ENCODE peak calls at places on chromosomes 16 and 17, in seven cellular contexts. One of them, this sample, is unnamed.

GRCh38 chr17:40516581-40517285 is 15.3 kb upstream of the TNS4 start:
- DNase-seq in astrocyte of the spinal cord: peak
- DNase-seq in B cell: peak
- DNase-seq in tibial nerve: no peak
- DNase-seq in GM23338: no peak
- DNase-seq in heart right ventricle: no peak
- DNase-seq in fibroblast of pulmonary artery: no peak
- DNase-seq in this sample: peak

GRCh38 chr16:27822529-27823437 is 240.7 kb downstream of the GSG1L start:
- DNase-seq in astrocyte of the spinal cord: no peak
- DNase-seq in B cell: no peak
- DNase-seq in tibial nerve: no peak
- DNase-seq in GM23338: no peak
- DNase-seq in heart right ventricle: no peak
- DNase-seq in fibroblast of pulmonary artery: no peak
- DNase-seq in this sample: no peak

GRCh38 chr17:61378658-61379456 is 20.8 kb upstream of the TBX2 start:
- DNase-seq in astrocyte of the spinal cord: no peak
- DNase-seq in B cell: no peak
- DNase-seq in tibial nerve: no peak
- DNase-seq in GM23338: no peak
- DNase-seq in heart right ventricle: no peak
- DNase-seq in fibroblast of pulmonary artery: no peak
- DNase-seq in this sample: no peak

GRCh38 chr16:88927010-88927409 is 50.0 kb downstream of the CBFA2T3 start:
- DNase-seq in astrocyte of the spinal cord: no peak
- DNase-seq in B cell: no peak
- DNase-seq in tibial nerve: no peak
- DNase-seq in GM23338: no peak
- DNase-seq in heart right ventricle: no peak
- DNase-seq in fibroblast of pulmonary artery: no peak
- DNase-seq in this sample: no peak

GRCh38 chr17:77036841-77037381 is 103.9 kb upstream of the SEC14L1 start:
- DNase-seq in astrocyte of the spinal cord: peak
- DNase-seq in B cell: no peak
- DNase-seq in tibial nerve: no peak
- DNase-seq in GM23338: no peak
- DNase-seq in heart right ventricle: no peak
- DNase-seq in fibroblast of pulmonary artery: peak
- DNase-seq in this sample: peak

GRCh38 chr17:66260265-66260664 is 31.1 kb upstream of the APOH start:
- DNase-seq in astrocyte of the spinal cord: no peak
- DNase-seq in B cell: no peak
- DNase-seq in tibial nerve: no peak
- DNase-seq in GM23338: no peak
- DNase-seq in heart right ventricle: no peak
- DNase-seq in fibroblast of pulmonary artery: no peak
- DNase-seq in this sample: no peak

GRCh38 chr16:69514366-69514765 is 51.4 kb upstream of the NFAT5 start:
- DNase-seq in astrocyte of the spinal cord: no peak
- DNase-seq in B cell: no peak
- DNase-seq in tibial nerve: no peak
- DNase-seq in GM23338: no peak
- DNase-seq in heart right ventricle: no peak
- DNase-seq in fibroblast of pulmonary artery: no peak
- DNase-seq in this sample: no peak

GRCh38 chr17:68906638-68907037 is 48.6 kb downstream of the ABCA8 start:
- DNase-seq in astrocyte of the spinal cord: peak
- DNase-seq in B cell: no peak
- DNase-seq in tibial nerve: no peak
- DNase-seq in GM23338: peak
- DNase-seq in heart right ventricle: no peak
- DNase-seq in fibroblast of pulmonary artery: peak
- DNase-seq in this sample: no peak

GRCh38 chr16:27174007-27174406 is 29.3 kb upstream of the KDM8 start:
- DNase-seq in astrocyte of the spinal cord: no peak
- DNase-seq in B cell: peak
- DNase-seq in tibial nerve: no peak
- DNase-seq in GM23338: no peak
- DNase-seq in heart right ventricle: no peak
- DNase-seq in fibroblast of pulmonary artery: no peak
- DNase-seq in this sample: no peak

GRCh38 chr17:32249475-32249874 is 16.2 kb upstream of the RHBDL3 start:
- DNase-seq in astrocyte of the spinal cord: no peak
- DNase-seq in B cell: no peak
- DNase-seq in tibial nerve: no peak
- DNase-seq in GM23338: no peak
- DNase-seq in heart right ventricle: no peak
- DNase-seq in fibroblast of pulmonary artery: no peak
- DNase-seq in this sample: no peak

DNA sequence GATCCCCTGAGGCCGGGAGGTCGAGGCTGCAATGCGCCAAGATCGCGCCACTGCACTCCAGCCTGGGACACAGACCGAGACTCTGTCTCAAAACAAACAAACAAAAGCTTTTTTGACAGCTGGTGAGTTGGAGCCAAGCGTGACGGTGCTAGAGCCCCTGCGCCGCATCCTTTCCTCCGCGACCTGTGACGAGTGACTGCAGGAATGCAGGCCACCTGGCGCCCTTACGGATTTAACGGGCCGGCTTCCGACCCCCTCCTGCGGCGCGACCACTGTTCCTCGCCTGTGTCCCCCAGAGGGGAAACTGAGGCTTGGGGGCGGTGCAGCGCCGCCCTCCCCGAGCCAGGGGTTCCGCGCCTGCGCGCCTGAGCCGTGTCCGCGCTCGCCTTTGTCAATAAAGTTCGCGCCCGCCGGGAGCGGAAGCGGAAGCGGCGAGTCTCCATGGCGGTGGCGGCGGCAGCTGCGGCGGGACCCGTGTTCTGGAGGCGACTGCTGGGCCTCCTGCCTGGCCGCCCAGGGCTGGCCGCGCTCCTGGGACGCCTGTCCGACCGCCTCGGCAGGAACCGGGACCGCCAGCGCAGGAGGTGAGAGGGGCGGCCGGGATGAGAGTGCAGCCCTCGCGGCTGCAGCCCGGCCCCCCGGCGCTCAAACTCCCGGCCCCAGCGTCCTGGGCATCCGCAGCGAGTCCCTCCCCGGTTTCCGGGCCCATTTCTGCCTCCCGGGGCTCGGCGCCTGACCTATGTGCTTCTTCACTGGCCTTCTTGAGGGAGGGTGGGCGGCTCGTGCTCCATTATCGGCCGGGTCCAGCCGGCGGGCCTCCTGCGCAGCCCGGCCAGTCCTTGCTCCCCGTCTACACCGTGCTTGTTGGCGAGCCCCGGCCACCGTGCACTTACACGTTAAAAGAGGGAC is at the start of gene PGS1:
- DNase-seq in astrocyte of the spinal cord: peak
- DNase-seq in B cell: peak
- DNase-seq in tibial nerve: peak
- DNase-seq in GM23338: peak
- DNase-seq in heart right ventricle: peak
- DNase-seq in fibroblast of pulmonary artery: peak
- DNase-seq in this sample: peak
- TF ChIP-seq CTCF in astrocyte of the spinal cord: no peak
- TF ChIP-seq CTCF in B cell: no peak
- TF ChIP-seq CTCF in tibial nerve: no peak
- TF ChIP-seq CTCF in GM23338: peak
- TF ChIP-seq CTCF in heart right ventricle: no peak
- TF ChIP-seq CTCF in fibroblast of pulmonary artery: no peak
- TF ChIP-seq CTCF in this sample: no peak

DNA sequence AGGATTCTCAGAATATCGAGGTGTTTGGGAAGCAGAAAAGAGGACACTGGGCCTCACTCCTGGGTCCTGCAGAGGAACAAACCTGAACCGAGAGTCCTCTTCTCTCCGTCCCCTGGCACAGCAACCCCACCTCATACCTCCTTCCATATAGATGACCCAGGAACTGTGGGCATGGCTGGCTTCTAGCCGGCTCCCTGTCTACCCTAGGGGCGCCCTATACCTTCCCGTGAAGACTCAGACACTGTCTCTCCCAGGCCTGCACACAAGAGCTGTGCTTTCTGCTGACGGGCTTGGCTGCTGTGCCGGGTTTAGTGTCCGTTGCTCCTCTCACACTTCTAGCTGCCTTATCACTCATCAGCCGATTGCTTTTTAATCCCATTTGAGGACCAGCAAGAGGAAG is 46.5 kb upstream of the CRISPLD2 start:
- DNase-seq in astrocyte of the spinal cord: no peak
- DNase-seq in B cell: no peak
- DNase-seq in tibial nerve: no peak
- DNase-seq in GM23338: no peak
- DNase-seq in heart right ventricle: no peak
- DNase-seq in fibroblast of pulmonary artery: no peak
- DNase-seq in this sample: no peak
- TF ChIP-seq CTCF in astrocyte of the spinal cord: no peak
- TF ChIP-seq CTCF in B cell: no peak
- TF ChIP-seq CTCF in tibial nerve: no peak
- TF ChIP-seq CTCF in GM23338: peak
- TF ChIP-seq CTCF in heart right ventricle: no peak
- TF ChIP-seq CTCF in fibroblast of pulmonary artery: no peak
- TF ChIP-seq CTCF in this sample: no peak

DNA sequence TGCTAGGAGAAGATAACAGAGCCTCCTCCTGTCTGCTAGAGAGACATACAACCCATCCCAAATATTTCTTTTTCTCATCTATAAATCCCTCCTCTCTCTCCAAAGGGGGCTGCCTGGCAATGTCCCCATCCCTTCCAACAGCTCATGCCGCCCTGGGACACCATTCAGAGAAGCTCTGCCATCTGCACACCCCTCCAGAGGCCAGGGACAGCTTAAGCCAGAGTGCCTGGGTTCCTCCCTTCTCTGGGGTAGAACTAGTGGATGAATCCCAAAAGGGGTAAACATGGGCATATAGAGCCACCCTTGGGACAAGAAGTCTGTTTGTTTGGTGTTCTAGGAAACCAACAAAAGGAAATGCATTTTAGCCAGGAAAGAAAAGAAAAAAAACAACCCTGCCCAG is 2.6 kb upstream of the LPO start:
- DNase-seq in astrocyte of the spinal cord: no peak
- DNase-seq in B cell: no peak
- DNase-seq in tibial nerve: no peak
- DNase-seq in GM23338: no peak
- DNase-seq in heart right ventricle: no peak
- DNase-seq in fibroblast of pulmonary artery: no peak
- DNase-seq in this sample: no peak
- TF ChIP-seq CTCF in astrocyte of the spinal cord: no peak
- TF ChIP-seq CTCF in B cell: no peak
- TF ChIP-seq CTCF in tibial nerve: no peak
- TF ChIP-seq CTCF in GM23338: no peak
- TF ChIP-seq CTCF in heart right ventricle: no peak
- TF ChIP-seq CTCF in fibroblast of pulmonary artery: no peak
- TF ChIP-seq CTCF in this sample: no peak

GRCh38 chr16:67015317-67015731 is 13.6 kb upstream of the CBFB start:
- DNase-seq in astrocyte of the spinal cord: no peak
- DNase-seq in B cell: no peak
- DNase-seq in tibial nerve: peak
- DNase-seq in GM23338: no peak
- DNase-seq in heart right ventricle: no peak
- DNase-seq in fibroblast of pulmonary artery: no peak
- DNase-seq in this sample: no peak
- TF ChIP-seq CTCF in astrocyte of the spinal cord: no peak
- TF ChIP-seq CTCF in B cell: no peak
- TF ChIP-seq CTCF in tibial nerve: no peak
- TF ChIP-seq CTCF in GM23338: peak
- TF ChIP-seq CTCF in heart right ventricle: no peak
- TF ChIP-seq CTCF in fibroblast of pulmonary artery: peak
- TF ChIP-seq CTCF in this sample: peak

GRCh38 chr16:5056347-5056746 is 9.4 kb downstream of the C16orf89 start:
- DNase-seq in astrocyte of the spinal cord: no peak
- DNase-seq in B cell: peak
- DNase-seq in tibial nerve: no peak
- DNase-seq in GM23338: peak
- DNase-seq in heart right ventricle: no peak
- DNase-seq in fibroblast of pulmonary artery: no peak
- DNase-seq in this sample: peak
- TF ChIP-seq CTCF in astrocyte of the spinal cord: peak
- TF ChIP-seq CTCF in B cell: peak
- TF ChIP-seq CTCF in tibial nerve: no peak
- TF ChIP-seq CTCF in GM23338: peak
- TF ChIP-seq CTCF in heart right ventricle: peak
- TF ChIP-seq CTCF in fibroblast of pulmonary artery: peak
- TF ChIP-seq CTCF in this sample: peak

GRCh38 chr16:80804061-80804450 is 342 bp downstream of the CDYL2 start:
- DNase-seq in astrocyte of the spinal cord: peak
- DNase-seq in B cell: no peak
- DNase-seq in tibial nerve: no peak
- DNase-seq in GM23338: peak
- DNase-seq in heart right ventricle: peak
- DNase-seq in fibroblast of pulmonary artery: peak
- DNase-seq in this sample: no peak

GRCh38 chr16:80802129-80802528 is 2.3 kb downstream of the CDYL2 start:
- DNase-seq in astrocyte of the spinal cord: no peak
- DNase-seq in B cell: no peak
- DNase-seq in tibial nerve: no peak
- DNase-seq in GM23338: no peak
- DNase-seq in heart right ventricle: no peak
- DNase-seq in fibroblast of pulmonary artery: no peak
- DNase-seq in this sample: no peak

GRCh38 chr16:80804451-80805383 is at the start of gene CDYL2:
- DNase-seq in astrocyte of the spinal cord: no peak
- DNase-seq in B cell: no peak
- DNase-seq in tibial nerve: no peak
- DNase-seq in GM23338: peak
- DNase-seq in heart right ventricle: peak
- DNase-seq in fibroblast of pulmonary artery: peak
- DNase-seq in this sample: peak

GRCh38 chr16:80802902-80803301 is 1.5 kb downstream of the CDYL2 start:
- DNase-seq in astrocyte of the spinal cord: no peak
- DNase-seq in B cell: no peak
- DNase-seq in tibial nerve: no peak
- DNase-seq in GM23338: no peak
- DNase-seq in heart right ventricle: no peak
- DNase-seq in fibroblast of pulmonary artery: no peak
- DNase-seq in this sample: no peak

GRCh38 chr16:80803341-80804060 is 897 bp downstream of the CDYL2 start:
- DNase-seq in astrocyte of the spinal cord: no peak
- DNase-seq in B cell: no peak
- DNase-seq in tibial nerve: no peak
- DNase-seq in GM23338: peak
- DNase-seq in heart right ventricle: peak
- DNase-seq in fibroblast of pulmonary artery: peak
- DNase-seq in this sample: peak
- TF ChIP-seq CTCF in astrocyte of the spinal cord: peak
- TF ChIP-seq CTCF in B cell: peak
- TF ChIP-seq CTCF in tibial nerve: peak
- TF ChIP-seq CTCF in GM23338: peak
- TF ChIP-seq CTCF in heart right ventricle: peak
- TF ChIP-seq CTCF in fibroblast of pulmonary artery: peak
- TF ChIP-seq CTCF in this sample: peak

DNA sequence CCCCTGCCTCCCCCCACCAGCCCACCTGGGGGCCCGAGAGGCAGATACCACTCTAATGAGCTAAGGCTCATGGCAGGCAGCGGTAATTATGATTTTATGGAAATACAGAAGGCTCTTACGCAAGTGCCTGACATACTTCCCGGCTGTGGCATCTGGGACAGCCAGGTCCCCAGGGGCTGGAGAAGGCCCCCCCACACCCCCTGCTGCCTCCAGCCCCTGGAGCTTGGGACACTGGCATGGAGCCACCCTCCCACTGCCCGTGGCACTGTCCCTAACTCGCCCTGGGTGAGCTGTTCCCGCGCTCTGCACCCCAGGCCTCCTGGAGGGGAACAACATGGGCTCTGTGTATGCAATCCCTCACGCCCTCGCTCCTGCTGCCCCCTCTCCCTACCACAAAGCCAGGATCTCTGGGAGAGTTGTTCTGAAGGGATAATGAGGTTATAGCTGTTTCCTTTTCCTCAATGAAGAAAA is 5.4 kb upstream of the STAC2 start:
- DNase-seq in astrocyte of the spinal cord: no peak
- DNase-seq in B cell: no peak
- DNase-seq in tibial nerve: no peak
- DNase-seq in GM23338: no peak
- DNase-seq in heart right ventricle: no peak
- DNase-seq in fibroblast of pulmonary artery: no peak
- DNase-seq in this sample: no peak
- TF ChIP-seq CTCF in astrocyte of the spinal cord: no peak
- TF ChIP-seq CTCF in B cell: no peak
- TF ChIP-seq CTCF in tibial nerve: no peak
- TF ChIP-seq CTCF in GM23338: no peak
- TF ChIP-seq CTCF in heart right ventricle: no peak
- TF ChIP-seq CTCF in fibroblast of pulmonary artery: no peak
- TF ChIP-seq CTCF in this sample: no peak

This sample was measured in GM10248.